ENCODE peak calls at places on chromosomes 1 and 21, in five cellular contexts. A is transverse colon; S is left ventricle myocardium inferior; B is CD4-positive, CD25-positive, alpha-beta regulatory T cell; G is endodermal cell. K is an unnamed sample. For H3K27me3, the result is how much of the 10 kb centered on the place peaks cover.

GRCh38 chr1:183926978-183927377 is 110.5 kb downstream of the COLGALT2 start:
- DNase-seq in A (no peak), B (no peak), S (no peak), G (no peak), K (no peak)

GRCh38 chr1:55868026-55868425 is 652.9 kb upstream of the USP24 start:
- DNase-seq in B (no peak), A (no peak), G (no peak), S (no peak), K (no peak)

GRCh38 chr1:26168410-26169167 is at the start of gene C1orf232:
- DNase-seq in A (no peak), G (no peak), B (no peak), S (no peak), K (no peak)

GRCh38 chr1:25503551-25504426 is 39.6 kb upstream of the LDLRAP1 start:
- DNase-seq in A (peak), G (peak), B (peak), S (peak), K (peak)

GRCh38 chr1:30287976-30288375 is 435.4 kb downstream of the MATN1 start:
- DNase-seq in G (no peak), S (no peak), B (no peak), A (no peak), K (no peak)

GRCh38 chr1:183689770-183690204 is 36.7 kb upstream of the APOBEC4 start:
- DNase-seq in S (no peak), B (no peak), G (no peak), A (no peak), K (no peak)

GRCh38 chr1:234731371-234732085 is 121.5 kb upstream of the IRF2BP2 start:
- DNase-seq in S (no peak), G (no peak), B (no peak), A (no peak), K (no peak)

GRCh38 chr1:25054526-25054925 is 124.5 kb upstream of the RUNX3 start:
- DNase-seq in S (no peak), G (no peak), B (no peak), A (no peak), K (no peak)

GRCh38 chr1:175129182-175129581 is 61.5 kb downstream of the TNN start:
- DNase-seq in A (no peak), S (no peak), G (peak), B (no peak), K (no peak)

GRCh38 chr1:92310185-92310597 is 11.3 kb downstream of the RPAP2 start:
- DNase-seq in A (no peak), B (no peak), G (no peak), S (no peak), K (no peak)

GRCh38 chr21:28308516-28308915 is 684.2 kb downstream of the LTN1 start:
- DNase-seq in B (no peak), A (no peak), G (no peak), S (no peak), K (no peak)

GRCh38 chr21:32538147-32538792 is 47.1 kb downstream of the TCP10L start:
- DNase-seq in B (no peak), A (no peak), S (no peak), G (no peak), K (no peak)

GRCh38 chr1:85495556-85495955 is 30.6 kb upstream of the DDAH1 start:
- DNase-seq in G (no peak), S (no peak), A (peak), B (no peak), K (no peak)

GRCh38 chr1:179253286-179253972 is 24.0 kb upstream of the ABL2 start:
- DNase-seq in A (no peak), B (no peak), S (no peak), G (no peak), K (no peak)

GRCh38 chr21:31043495-31043894 is 5.2 kb upstream of the KRTAP19-8 start:
- DNase-seq in G (no peak), B (no peak), S (no peak), A (no peak), K (peak)

GRCh38 chr1:226060427-226060826 is 2.1 kb upstream of the H3-3A start:
- DNase-seq in G (no peak), S (no peak), B (no peak), A (no peak), K (no peak)
- H3K4me3 ChIP-seq in G (peak), S (peak), B (no peak), A (no peak), K (no peak)

DNA sequence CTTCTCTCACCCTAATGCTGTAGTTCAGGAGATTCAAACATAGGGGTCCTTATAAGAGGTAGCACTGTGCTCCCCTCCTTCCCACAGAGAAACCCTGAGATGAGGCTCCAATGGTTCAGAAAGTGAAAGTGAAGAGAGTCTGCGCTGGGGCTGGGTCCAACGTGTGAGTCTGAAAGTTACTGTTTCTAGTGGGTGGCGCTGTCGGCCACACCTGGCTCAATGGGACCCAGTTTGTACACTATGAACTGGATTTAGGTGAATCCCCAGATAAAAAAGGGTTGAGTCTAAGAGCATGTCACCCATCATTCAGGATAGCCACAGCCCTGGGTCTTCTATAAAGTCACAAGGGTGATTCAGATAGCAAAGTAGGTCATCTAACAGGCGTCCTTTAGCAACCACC is 2.8 kb downstream of the SMCP start:
- DNase-seq in A (no peak), B (no peak), G (no peak), S (no peak), K (no peak)
- H3K27ac ChIP-seq in A (no peak), B (no peak), G (no peak), S (no peak), K (no peak)

GRCh38 chr1:53737648-53738204 is 1.2 kb downstream of the GLIS1 start:
- DNase-seq in S (no peak), B (no peak), A (no peak), G (peak), K (peak)
- H3K27me3 ChIP-seq in S (half or more), B (under half), A (half or more), G (under half), K (under half)

GRCh38 chr1:1600861-1601563 is 1.1 kb upstream of the FNDC10 start:
- DNase-seq in A (no peak), S (no peak), B (no peak), G (no peak), K (no peak)
- H3K4me3 ChIP-seq in A (no peak), S (peak), B (no peak), G (peak), K (no peak)

DNA sequence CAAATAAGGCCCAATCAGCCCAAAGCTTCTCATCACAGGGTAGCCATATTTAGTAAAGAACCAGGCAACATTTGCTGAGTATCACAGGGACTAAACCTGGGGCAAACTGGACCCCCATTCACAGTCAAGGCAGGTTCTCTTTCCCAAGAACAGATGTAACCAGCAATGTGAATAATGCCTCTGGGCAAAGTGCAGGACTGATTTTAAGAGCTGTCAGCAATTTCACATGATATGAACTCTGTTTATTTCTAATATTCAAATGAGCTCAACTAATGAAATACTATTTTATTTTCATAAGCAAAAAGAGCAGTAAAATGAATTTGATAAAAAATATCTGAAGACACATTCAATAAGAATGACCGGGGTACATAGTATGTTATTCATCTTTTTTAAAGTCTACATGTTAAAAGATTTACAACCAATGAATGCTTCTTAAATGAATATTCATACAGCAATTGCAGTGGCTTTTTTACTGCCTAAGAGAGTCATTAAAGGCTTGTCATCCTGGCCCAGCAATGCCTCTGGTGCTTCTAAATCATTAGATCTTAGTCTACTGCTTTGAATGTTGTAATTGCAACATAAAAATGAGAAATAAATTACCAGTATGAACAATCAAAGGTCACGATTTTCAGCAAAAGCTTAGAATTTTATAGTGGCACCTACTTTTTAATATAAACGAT is 308.8 kb downstream of the SMYD3 start:
- DNase-seq in B (no peak), A (no peak), S (no peak), G (no peak), K (no peak)
- H3K27ac ChIP-seq in B (no peak), A (no peak), S (no peak), G (no peak), K (no peak)

GRCh38 chr1:202016022-202016624 is 5.7 kb downstream of the ELF3 start:
- DNase-seq in G (no peak), S (no peak), B (no peak), A (peak), K (no peak)
- H3K27me3 ChIP-seq in G (under half), S (under half), B (under half), A (under half), K (under half)

GRCh38 chr1:50110084-50110615 is 1.4 kb downstream of the ELAVL4 start:
- DNase-seq in A (no peak), B (no peak), G (no peak), S (no peak), K (no peak)

GRCh38 chr1:50106095-50106761 is 2.5 kb upstream of the ELAVL4 start:
- DNase-seq in A (no peak), S (no peak), G (no peak), B (no peak), K (no peak)

GRCh38 chr1:50108497-50109073 is at the start of gene ELAVL4:
- DNase-seq in A (no peak), G (peak), S (no peak), B (no peak), K (no peak)

GRCh38 chr1:50110656-50111055 is 1.9 kb downstream of the ELAVL4 start:
- DNase-seq in A (no peak), G (peak), B (no peak), S (no peak), K (no peak)

GRCh38 chr1:50109647-50110075 is 941 bp downstream of the ELAVL4 start:
- DNase-seq in B (no peak), A (no peak), G (no peak), S (no peak), K (no peak)
- H3K4me3 ChIP-seq in B (no peak), A (no peak), G (no peak), S (no peak), K (no peak)

K was measured in right cardiac atrium.